ENCODE peak calls at places on chromosomes 6 and 20, in nine cellular contexts. One of them, this sample, is unnamed.
A peak's percentile ranks its signal among the peaks of the same experiment; 100 is the strongest.

GRCh38 chr6:30154709-30155521 is 6.1 kb downstream of the TRIM10 start:
- DNase-seq in A549: peak; percentile 52
- DNase-seq in kidney epithelial cell: peak; percentile 39
- DNase-seq in tibial artery: no peak
- DNase-seq in endothelial cell of umbilical vein: peak; percentile 21
- DNase-seq in heart right ventricle: no peak
- DNase-seq in mammary epithelial cell: peak; percentile 61
- DNase-seq in GM06990: no peak
- DNase-seq in ovary: no peak
- DNase-seq in this sample: peak; percentile 73

GRCh38 chr6:25417206-25417605 is 138.0 kb downstream of the CARMIL1 start:
- DNase-seq in heart right ventricle: no peak
- DNase-seq in A549: no peak
- DNase-seq in ovary: no peak
- DNase-seq in kidney epithelial cell: peak; percentile 9
- DNase-seq in mammary epithelial cell: no peak
- DNase-seq in GM06990: no peak
- DNase-seq in tibial artery: no peak
- DNase-seq in endothelial cell of umbilical vein: no peak
- DNase-seq in this sample: no peak

GRCh38 chr20:56278205-56278604 is 29.7 kb downstream of the MC3R start:
- DNase-seq in heart right ventricle: no peak
- DNase-seq in ovary: no peak
- DNase-seq in endothelial cell of umbilical vein: no peak
- DNase-seq in kidney epithelial cell: no peak
- DNase-seq in GM06990: no peak
- DNase-seq in A549: no peak
- DNase-seq in tibial artery: no peak
- DNase-seq in mammary epithelial cell: no peak
- DNase-seq in this sample: no peak

GRCh38 chr20:39112196-39112743 is 150.1 kb downstream of the DHX35 start:
- DNase-seq in endothelial cell of umbilical vein: peak; percentile 41
- DNase-seq in mammary epithelial cell: peak; percentile 4
- DNase-seq in tibial artery: no peak
- DNase-seq in kidney epithelial cell: no peak
- DNase-seq in heart right ventricle: peak; percentile 40
- DNase-seq in GM06990: no peak
- DNase-seq in A549: peak; percentile 66
- DNase-seq in ovary: no peak
- DNase-seq in this sample: peak; percentile 14

GRCh38 chr6:83083476-83083875 is 16.0 kb downstream of the DOP1A start:
- DNase-seq in endothelial cell of umbilical vein: no peak
- DNase-seq in heart right ventricle: no peak
- DNase-seq in GM06990: no peak
- DNase-seq in A549: no peak
- DNase-seq in mammary epithelial cell: no peak
- DNase-seq in tibial artery: no peak
- DNase-seq in ovary: no peak
- DNase-seq in kidney epithelial cell: no peak
- DNase-seq in this sample: no peak

GRCh38 chr6:51618563-51618962 is 468.9 kb downstream of the PKHD1 start:
- DNase-seq in kidney epithelial cell: no peak
- DNase-seq in heart right ventricle: no peak
- DNase-seq in tibial artery: no peak
- DNase-seq in ovary: no peak
- DNase-seq in endothelial cell of umbilical vein: no peak
- DNase-seq in GM06990: no peak
- DNase-seq in mammary epithelial cell: no peak
- DNase-seq in A549: peak; percentile 15
- DNase-seq in this sample: no peak

GRCh38 chr6:168313371-168314028 is 6.1 kb downstream of the DACT2 start:
- DNase-seq in kidney epithelial cell: no peak
- DNase-seq in A549: no peak
- DNase-seq in heart right ventricle: no peak
- DNase-seq in endothelial cell of umbilical vein: no peak
- DNase-seq in mammary epithelial cell: no peak
- DNase-seq in GM06990: no peak
- DNase-seq in ovary: no peak
- DNase-seq in tibial artery: no peak
- DNase-seq in this sample: no peak

GRCh38 chr20:23879811-23880374 is 345 bp upstream of the CST5 start:
- DNase-seq in A549: no peak
- DNase-seq in endothelial cell of umbilical vein: no peak
- DNase-seq in GM06990: no peak
- DNase-seq in heart right ventricle: no peak
- DNase-seq in tibial artery: no peak
- DNase-seq in mammary epithelial cell: peak; percentile 58
- DNase-seq in ovary: no peak
- DNase-seq in kidney epithelial cell: peak; percentile 65
- DNase-seq in this sample: no peak

GRCh38 chr6:195861-196360 is 96.4 kb upstream of the DUSP22 start:
- DNase-seq in kidney epithelial cell: no peak
- DNase-seq in GM06990: no peak
- DNase-seq in heart right ventricle: peak; percentile 57
- DNase-seq in tibial artery: peak; percentile 54
- DNase-seq in endothelial cell of umbilical vein: no peak
- DNase-seq in A549: no peak
- DNase-seq in mammary epithelial cell: no peak
- DNase-seq in ovary: peak; percentile 50
- DNase-seq in this sample: no peak

GRCh38 chr6:140766999-140767398 is 1365.7 kb upstream of the GJE1 start:
- DNase-seq in heart right ventricle: no peak
- DNase-seq in A549: no peak
- DNase-seq in ovary: no peak
- DNase-seq in GM06990: no peak
- DNase-seq in tibial artery: no peak
- DNase-seq in mammary epithelial cell: peak; percentile 46
- DNase-seq in kidney epithelial cell: no peak
- DNase-seq in endothelial cell of umbilical vein: no peak
- DNase-seq in this sample: no peak
- H3K4me3 ChIP-seq in heart right ventricle: no peak overlapping the region
- H3K4me3 ChIP-seq in A549: no peak overlapping the region
- H3K4me3 ChIP-seq in ovary: no peak overlapping the region
- H3K4me3 ChIP-seq in GM06990: no peak overlapping the region
- H3K4me3 ChIP-seq in tibial artery: no peak overlapping the region
- H3K4me3 ChIP-seq in mammary epithelial cell: no peak overlapping the region
- H3K4me3 ChIP-seq in kidney epithelial cell: no peak overlapping the region
- H3K4me3 ChIP-seq in endothelial cell of umbilical vein: no peak overlapping the region
- H3K4me3 ChIP-seq in this sample: no peak overlapping the region

GRCh38 chr6:76861403-76861802 is 601.9 kb downstream of the HTR1B start:
- DNase-seq in tibial artery: no peak
- DNase-seq in A549: peak; percentile 6
- DNase-seq in heart right ventricle: no peak
- DNase-seq in GM06990: no peak
- DNase-seq in endothelial cell of umbilical vein: peak; percentile 9
- DNase-seq in ovary: no peak
- DNase-seq in kidney epithelial cell: no peak
- DNase-seq in mammary epithelial cell: peak; percentile 11
- DNase-seq in this sample: no peak
- TF ChIP-seq CTCF in tibial artery: no peak
- TF ChIP-seq CTCF in A549: no peak
- TF ChIP-seq CTCF in heart right ventricle: peak; percentile 14
- TF ChIP-seq CTCF in GM06990: no peak
- TF ChIP-seq CTCF in endothelial cell of umbilical vein: peak; percentile 4
- TF ChIP-seq CTCF in ovary: no peak
- TF ChIP-seq CTCF in kidney epithelial cell: peak; percentile 45
- TF ChIP-seq CTCF in mammary epithelial cell: peak; percentile 55
- TF ChIP-seq CTCF in this sample: no peak

DNA sequence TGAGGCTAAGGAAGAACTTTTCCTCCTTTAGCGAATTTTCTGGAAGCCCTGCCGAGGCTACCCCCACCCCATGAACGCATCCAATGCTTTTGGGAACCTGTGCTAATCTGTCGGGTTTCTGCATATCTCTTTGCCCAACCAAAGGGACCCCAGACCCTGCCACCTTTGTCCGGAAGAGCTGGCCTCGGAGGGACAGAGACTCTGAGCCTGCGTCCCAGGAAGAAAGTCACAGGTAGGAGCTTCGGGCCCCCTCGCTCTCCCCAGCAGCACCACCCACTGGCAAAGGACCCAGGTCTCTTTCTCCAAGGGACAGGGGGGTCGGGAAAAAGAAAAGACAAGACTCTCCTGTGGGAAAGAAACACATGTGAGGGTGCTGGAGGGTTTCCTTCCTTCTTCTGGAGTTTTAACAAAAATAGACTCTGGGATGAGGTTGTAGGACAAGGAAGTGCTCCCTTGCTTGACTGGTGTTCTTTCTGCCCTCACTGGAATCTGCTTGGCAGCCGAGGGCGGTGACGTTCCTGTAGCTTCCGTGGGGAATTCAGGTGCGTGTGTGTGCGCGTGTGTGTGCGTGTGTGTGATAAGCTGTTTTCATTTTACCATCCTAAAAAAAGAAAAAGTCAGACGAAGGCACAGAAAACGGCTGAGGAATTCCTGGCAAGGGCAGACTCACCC is 16.3 kb upstream of the FOXC1 start:
- DNase-seq in heart right ventricle: no peak
- DNase-seq in ovary: no peak
- DNase-seq in tibial artery: no peak
- DNase-seq in kidney epithelial cell: no peak
- DNase-seq in mammary epithelial cell: peak; percentile 34
- DNase-seq in A549: no peak
- DNase-seq in endothelial cell of umbilical vein: no peak
- DNase-seq in GM06990: no peak
- DNase-seq in this sample: no peak
- H3K4me3 ChIP-seq in heart right ventricle: no peak overlapping the region
- H3K4me3 ChIP-seq in ovary: no peak overlapping the region
- H3K4me3 ChIP-seq in tibial artery: no peak overlapping the region
- H3K4me3 ChIP-seq in kidney epithelial cell: no peak overlapping the region
- H3K4me3 ChIP-seq in mammary epithelial cell: peak overlapping the region; percentile 24
- H3K4me3 ChIP-seq in A549: no peak overlapping the region
- H3K4me3 ChIP-seq in endothelial cell of umbilical vein: no peak overlapping the region
- H3K4me3 ChIP-seq in GM06990: no peak overlapping the region
- H3K4me3 ChIP-seq in this sample: no peak overlapping the region

GRCh38 chr20:54774423-54774822 is 299.0 kb downstream of the DOK5 start:
- DNase-seq in mammary epithelial cell: no peak
- DNase-seq in tibial artery: no peak
- DNase-seq in kidney epithelial cell: no peak
- DNase-seq in A549: peak; percentile 13
- DNase-seq in ovary: no peak
- DNase-seq in endothelial cell of umbilical vein: no peak
- DNase-seq in heart right ventricle: no peak
- DNase-seq in GM06990: no peak
- DNase-seq in this sample: no peak
- TF ChIP-seq CTCF in mammary epithelial cell: no peak
- TF ChIP-seq CTCF in tibial artery: no peak
- TF ChIP-seq CTCF in kidney epithelial cell: no peak
- TF ChIP-seq CTCF in A549: no peak
- TF ChIP-seq CTCF in ovary: no peak
- TF ChIP-seq CTCF in endothelial cell of umbilical vein: no peak
- TF ChIP-seq CTCF in heart right ventricle: no peak
- TF ChIP-seq CTCF in GM06990: no peak
- TF ChIP-seq CTCF in this sample: no peak

GRCh38 chr6:43716099-43716498 is 28.5 kb upstream of the MRPS18A start:
- DNase-seq in tibial artery: no peak
- DNase-seq in GM06990: no peak
- DNase-seq in heart right ventricle: no peak
- DNase-seq in mammary epithelial cell: no peak
- DNase-seq in kidney epithelial cell: no peak
- DNase-seq in ovary: peak; percentile 94
- DNase-seq in A549: no peak
- DNase-seq in endothelial cell of umbilical vein: peak; percentile 87
- DNase-seq in this sample: no peak
- H3K4me3 ChIP-seq in tibial artery: no peak overlapping the region
- H3K4me3 ChIP-seq in GM06990: no peak overlapping the region
- H3K4me3 ChIP-seq in heart right ventricle: no peak overlapping the region
- H3K4me3 ChIP-seq in mammary epithelial cell: no peak overlapping the region
- H3K4me3 ChIP-seq in kidney epithelial cell: no peak overlapping the region
- H3K4me3 ChIP-seq in ovary: no peak overlapping the region
- H3K4me3 ChIP-seq in A549: no peak overlapping the region
- H3K4me3 ChIP-seq in endothelial cell of umbilical vein: no peak overlapping the region
- H3K4me3 ChIP-seq in this sample: no peak overlapping the region

DNA sequence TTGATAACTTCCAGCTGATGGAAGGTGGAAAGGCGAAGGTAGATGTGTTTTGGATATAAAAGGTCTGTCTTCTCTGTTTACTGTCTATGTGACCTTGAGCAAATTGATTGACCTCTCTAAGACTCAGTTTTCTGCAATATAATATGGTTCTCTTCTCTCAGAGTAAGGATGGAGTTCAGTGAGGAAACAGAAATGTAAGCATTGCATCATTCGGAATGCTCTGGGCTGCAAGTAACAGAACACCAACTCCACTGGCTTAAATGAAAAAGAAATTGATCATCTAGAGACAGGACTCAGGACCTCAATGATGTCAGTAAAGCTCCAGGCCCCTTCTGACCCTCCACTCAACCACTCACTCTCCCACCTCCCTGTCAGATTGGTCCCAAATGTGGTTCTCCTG is 31.9 kb downstream of the FAM110A start:
- DNase-seq in kidney epithelial cell: no peak
- DNase-seq in ovary: no peak
- DNase-seq in heart right ventricle: no peak
- DNase-seq in endothelial cell of umbilical vein: no peak
- DNase-seq in tibial artery: no peak
- DNase-seq in GM06990: no peak
- DNase-seq in A549: no peak
- DNase-seq in mammary epithelial cell: no peak
- DNase-seq in this sample: no peak
- TF ChIP-seq CTCF in kidney epithelial cell: no peak
- TF ChIP-seq CTCF in ovary: no peak
- TF ChIP-seq CTCF in heart right ventricle: no peak
- TF ChIP-seq CTCF in endothelial cell of umbilical vein: no peak
- TF ChIP-seq CTCF in tibial artery: no peak
- TF ChIP-seq CTCF in GM06990: no peak
- TF ChIP-seq CTCF in A549: no peak
- TF ChIP-seq CTCF in mammary epithelial cell: no peak
- TF ChIP-seq CTCF in this sample: no peak

GRCh38 chr6:134675110-134676038 is 274.5 kb downstream of the ALDH8A1 start:
- DNase-seq in kidney epithelial cell: no peak
- DNase-seq in GM06990: no peak
- DNase-seq in heart right ventricle: no peak
- DNase-seq in mammary epithelial cell: no peak
- DNase-seq in ovary: no peak
- DNase-seq in endothelial cell of umbilical vein: no peak
- DNase-seq in tibial artery: no peak
- DNase-seq in A549: no peak
- DNase-seq in this sample: no peak

GRCh38 chr6:134676307-134677281 is 273.3 kb downstream of the ALDH8A1 start:
- DNase-seq in kidney epithelial cell: peak; percentile 82
- DNase-seq in heart right ventricle: no peak
- DNase-seq in endothelial cell of umbilical vein: no peak
- DNase-seq in A549: no peak
- DNase-seq in GM06990: no peak
- DNase-seq in ovary: no peak
- DNase-seq in tibial artery: no peak
- DNase-seq in mammary epithelial cell: no peak
- DNase-seq in this sample: peak; percentile 50

GRCh38 chr6:134680433-134680832 is 269.5 kb downstream of the ALDH8A1 start:
- DNase-seq in A549: no peak
- DNase-seq in tibial artery: no peak
- DNase-seq in ovary: no peak
- DNase-seq in heart right ventricle: no peak
- DNase-seq in mammary epithelial cell: no peak
- DNase-seq in GM06990: no peak
- DNase-seq in kidney epithelial cell: no peak
- DNase-seq in endothelial cell of umbilical vein: no peak
- DNase-seq in this sample: no peak

GRCh38 chr6:134680021-134680420 is 269.9 kb downstream of the ALDH8A1 start:
- DNase-seq in GM06990: no peak
- DNase-seq in A549: no peak
- DNase-seq in ovary: no peak
- DNase-seq in heart right ventricle: no peak
- DNase-seq in mammary epithelial cell: no peak
- DNase-seq in kidney epithelial cell: no peak
- DNase-seq in endothelial cell of umbilical vein: no peak
- DNase-seq in tibial artery: no peak
- DNase-seq in this sample: no peak

GRCh38 chr6:134678436-134678889 is 271.4 kb downstream of the ALDH8A1 start:
- DNase-seq in mammary epithelial cell: no peak
- DNase-seq in GM06990: no peak
- DNase-seq in heart right ventricle: peak; percentile 63
- DNase-seq in A549: peak; percentile 74
- DNase-seq in tibial artery: no peak
- DNase-seq in ovary: peak; percentile 59
- DNase-seq in endothelial cell of umbilical vein: peak; percentile 59
- DNase-seq in kidney epithelial cell: peak; percentile 37
- DNase-seq in this sample: peak; percentile 56
- H3K4me3 ChIP-seq in mammary epithelial cell: no peak overlapping the region
- H3K4me3 ChIP-seq in GM06990: no peak overlapping the region
- H3K4me3 ChIP-seq in heart right ventricle: no peak overlapping the region
- H3K4me3 ChIP-seq in A549: no peak overlapping the region
- H3K4me3 ChIP-seq in tibial artery: no peak overlapping the region
- H3K4me3 ChIP-seq in ovary: no peak overlapping the region
- H3K4me3 ChIP-seq in endothelial cell of umbilical vein: no peak overlapping the region
- H3K4me3 ChIP-seq in kidney epithelial cell: no peak overlapping the region
- H3K4me3 ChIP-seq in this sample: no peak overlapping the region

This sample was measured in foreskin fibroblast.